ENCODE peak calls at places on chromosomes 7 and 10, in seven cellular contexts. R is C1 segment of cervical spinal cord; O is activated T-helper 9 cell treated with anti-CD3 and anti-CD28 coated beads, Interleukin-2, amount 50 U/mL, for 16 hours; J is NCI-H146; T is fibroblast of mammary gland; X is activated naive CD8-positive, alpha-beta T cell treated with anti-CD3 and anti-CD28 coated beads, Interleukin-2, amount 50 U/mL, for 24 hours; U is gastrocnemius medialis. H is an unnamed sample.

GRCh38 chr10:132294561-132295320 is 13.0 kb downstream of the STK32C start:
- DNase-seq in T (no peak), R (no peak), O (no peak), J (peak), X (no peak), U (no peak), H (no peak)

GRCh38 chr10:112366992-112367391 is 6.9 kb upstream of the ACSL5 start:
- DNase-seq in O (no peak), X (no peak), T (no peak), J (no peak), R (no peak), U (no peak), H (no peak)

GRCh38 chr7:5769571-5769970 is 11.9 kb downstream of the RNF216 start:
- DNase-seq in X (no peak), O (no peak), R (no peak), J (no peak), T (peak), U (no peak), H (no peak)

GRCh38 chr10:124478517-124478916 is 16.9 kb downstream of the LHPP start:
- DNase-seq in T (no peak), J (peak), R (no peak), O (no peak), X (no peak), U (no peak), H (no peak)

GRCh38 chr7:83001362-83002040 is 161.2 kb downstream of the PCLO start:
- DNase-seq in R (no peak), X (no peak), J (no peak), O (no peak), T (no peak), U (no peak), H (no peak)

GRCh38 chr7:21543528-21544302 is 876 bp downstream of the DNAH11 start:
- DNase-seq in X (peak), R (no peak), U (no peak), J (peak), T (peak), O (no peak), H (no peak)

GRCh38 chr7:121023683-121024507 is 35.4 kb downstream of the CPED1 start:
- DNase-seq in J (no peak), T (peak), R (no peak), O (no peak), X (no peak), U (no peak), H (no peak)

GRCh38 chr10:31132681-31133239 is 101.1 kb upstream of the ZNF438 start:
- DNase-seq in J (no peak), X (no peak), T (no peak), R (no peak), U (no peak), O (no peak), H (no peak)

H was measured in hypothalamus.